ENCODE peak calls at places on chromosomes 16 and 17, in nine cellular contexts. I is heart right ventricle, W is tibial artery, Q is cardiac muscle cell, A is testis, K is heart left ventricle, H is right atrium auricular region, G is breast epithelium, J is mammary epithelial cell. S is an unnamed sample.

GRCh38 chr17:28193241-28193640 is 125.8 kb upstream of the TMEM97 start:
- DNase-seq in I (peak; percentile 16), A (peak; percentile 42), Q (no peak), K (peak; percentile 34), W (peak; percentile 65), G (no peak), J (no peak), H (no peak), S (peak; percentile 10)

GRCh38 chr17:65191805-65192740 is 54.9 kb downstream of the RGS9 start:
- DNase-seq in H (no peak), K (no peak), I (no peak), A (peak; percentile 50), Q (no peak), J (peak; percentile 67), W (no peak), G (no peak), S (no peak)

GRCh38 chr16:7289299-7289698 is 43.3 kb upstream of the RBFOX1 start:
- DNase-seq in J (no peak), I (no peak), Q (no peak), W (no peak), H (no peak), A (no peak), G (no peak), K (no peak), S (no peak)

GRCh38 chr16:85327731-85328664 is 215.7 kb upstream of the CIBAR2 start:
- DNase-seq in H (no peak), Q (peak; percentile 86), G (no peak), K (peak; percentile 54), W (no peak), J (no peak), I (no peak), A (peak; percentile 77), S (no peak)

GRCh38 chr16:66830422-66831404 is at the start of gene NAE1:
- DNase-seq in I (peak; percentile 92), G (peak; percentile 74), K (peak; percentile 91), W (peak; percentile 71), H (peak; percentile 73), A (peak; percentile 85), J (peak; percentile 83), Q (peak; percentile 95), S (peak; percentile 76)

GRCh38 chr16:86504315-86505184 is 5.8 kb upstream of the FOXF1 start:
- DNase-seq in H (no peak), G (no peak), I (no peak), A (no peak), Q (no peak), W (no peak), J (no peak), K (no peak), S (no peak)

GRCh38 chr16:71916397-71916920 is 21.1 kb downstream of the IST1 start:
- DNase-seq in A (no peak), H (no peak), I (no peak), W (no peak), Q (no peak), K (no peak), G (no peak), J (no peak), S (no peak)

GRCh38 chr16:55056585-55057520 is 126.2 kb downstream of the IRX5 start:
- DNase-seq in I (no peak), G (no peak), J (no peak), H (no peak), W (no peak), K (peak; percentile 34), Q (peak; percentile 42), A (no peak), S (no peak)

GRCh38 chr17:3019761-3020160 is 43.6 kb downstream of the OR1D5 start:
- DNase-seq in Q (no peak), G (no peak), H (no peak), J (no peak), K (no peak), I (no peak), W (no peak), A (no peak), S (no peak)

GRCh38 chr17:10177131-10177920 is 21.1 kb downstream of the GAS7 start:
- DNase-seq in A (no peak), G (no peak), H (no peak), Q (no peak), I (no peak), J (no peak), W (no peak), K (no peak), S (no peak)

GRCh38 chr17:72394531-72394930 is 273.7 kb downstream of the SOX9 start:
- DNase-seq in W (no peak), K (no peak), A (no peak), Q (no peak), H (no peak), I (no peak), G (no peak), J (no peak), S (no peak)

GRCh38 chr16:31181102-31181830 is 1.3 kb downstream of the FUS start:
- DNase-seq in W (peak; percentile 52), Q (no peak), A (peak; percentile 55), G (no peak), I (peak; percentile 38), K (peak; percentile 46), H (peak; percentile 63), J (peak; percentile 45), S (no peak)

GRCh38 chr16:84175351-84176081 is 11.3 kb downstream of the TAF1C start:
- DNase-seq in H (no peak), Q (peak; percentile 74), G (peak; percentile 75), J (peak; percentile 55), W (peak; percentile 49), I (no peak), A (peak; percentile 70), K (peak; percentile 57), S (no peak)

GRCh38 chr16:85205747-85206471 is 93.6 kb upstream of the CIBAR2 start:
- DNase-seq in Q (peak; percentile 52), W (no peak), K (no peak), H (peak; percentile 75), J (no peak), G (no peak), A (peak; percentile 68), I (no peak), S (peak; percentile 53)

GRCh38 chr17:858941-859452 is 76.8 kb downstream of the MRM3 start:
- DNase-seq in K (no peak), G (no peak), A (no peak), J (no peak), I (no peak), W (no peak), Q (no peak), H (no peak), S (no peak)

GRCh38 chr17:55334881-55335523 is 70.2 kb downstream of the HLF start:
- DNase-seq in K (no peak), Q (no peak), J (no peak), H (no peak), I (no peak), A (no peak), G (no peak), W (no peak), S (no peak)

GRCh38 chr17:34367486-34368270 is 4.6 kb upstream of the CCL1 start:
- DNase-seq in H (no peak), Q (no peak), W (no peak), I (no peak), J (no peak), K (no peak), G (no peak), A (no peak), S (no peak)

GRCh38 chr17:28370035-28370743 is at the start of gene VTN:
- DNase-seq in J (no peak), I (no peak), Q (peak; percentile 70), H (peak; percentile 83), A (peak; percentile 59), W (peak; percentile 38), K (peak; percentile 73), G (no peak), S (no peak)

GRCh38 chr16:56640076-56640475 is 1.6 kb downstream of the MT1A start:
- DNase-seq in K (no peak), A (no peak), Q (no peak), J (no peak), H (no peak), G (no peak), I (no peak), W (no peak), S (no peak)

GRCh38 chr16:56639045-56639444 is 579 bp downstream of the MT1A start:
- DNase-seq in K (no peak), H (no peak), Q (no peak), W (no peak), J (no peak), G (no peak), A (no peak), I (no peak), S (no peak)

GRCh38 chr16:56636616-56637413 is 1.7 kb upstream of the MT1A start:
- DNase-seq in I (no peak), H (no peak), W (no peak), G (no peak), A (no peak), J (no peak), Q (no peak), K (no peak), S (no peak)

GRCh38 chr16:56635441-56635967 is 3.0 kb upstream of the MT1A start:
- DNase-seq in H (no peak), G (no peak), K (no peak), W (no peak), J (no peak), A (no peak), I (no peak), Q (no peak), S (no peak)

GRCh38 chr16:56637814-56638750 is at the start of gene MT1A:
- DNase-seq in I (peak; percentile 88), G (peak; percentile 77), H (peak; percentile 85), A (peak; percentile 83), J (no peak), K (peak; percentile 88), W (peak; percentile 85), Q (peak; percentile 69), S (peak; percentile 68)
- H3K4me3 ChIP-seq in I (peak within 1 kb of the TSS; percentile 55), G (peak within 1 kb of the TSS; percentile 70), H (peak within 1 kb of the TSS; percentile 62), A (no peak within 1 kb of the TSS), J (peak within 1 kb of the TSS; percentile 8), K (peak within 1 kb of the TSS; percentile 56), W (peak within 1 kb of the TSS; percentile 57), Q (peak within 1 kb of the TSS; percentile 36), S (peak within 1 kb of the TSS; percentile 63)

GRCh38 chr16:89065445-89065795 is 28.2 kb upstream of the ACSF3 start:
- DNase-seq in I (no peak), J (no peak), G (no peak), A (no peak), W (no peak), Q (no peak), K (no peak), H (no peak), S (no peak)
- H3K4me1 ChIP-seq in I (no peaks in the 10 kb centered on the region), J (no peaks in the 10 kb centered on the region), G (no peaks in the 10 kb centered on the region), A (no peaks in the 10 kb centered on the region), W (no peaks in the 10 kb centered on the region), Q (no peaks in the 10 kb centered on the region), K (no peaks in the 10 kb centered on the region), H (no peaks in the 10 kb centered on the region), S (no peaks in the 10 kb centered on the region)

GRCh38 chr17:81365601-81366585 is 29.4 kb upstream of the BAHCC1 start:
- DNase-seq in A (no peak), J (peak; percentile 93), Q (no peak), W (peak; percentile 49), I (no peak), G (peak; percentile 88), K (no peak), H (no peak), S (no peak)
- H3K4me3 ChIP-seq in A (no peak overlapping the region), J (peak overlapping the region; percentile 18), Q (no peak overlapping the region), W (peak overlapping the region; percentile 32), I (peak overlapping the region; percentile 38), G (peak overlapping the region; percentile 42), K (peak overlapping the region; percentile 27), H (peak overlapping the region; percentile 27), S (peak overlapping the region; percentile 48)

GRCh38 chr16:11670171-11671131 is 2.2 kb downstream of the SNN start:
- DNase-seq in H (no peak), Q (no peak), K (no peak), I (peak; percentile 24), W (no peak), G (no peak), J (no peak), A (no peak), S (peak; percentile 73)
- H3K4me1 ChIP-seq in H (peaks cover 66% of the 10 kb centered on the region), Q (no peaks in the 10 kb centered on the region), K (peaks cover 71% of the 10 kb centered on the region), I (peaks cover 80% of the 10 kb centered on the region), W (peaks cover 65% of the 10 kb centered on the region), G (peaks cover 11% of the 10 kb centered on the region), J (peaks cover 73% of the 10 kb centered on the region), A (peaks cover 40% of the 10 kb centered on the region), S (peaks cover 59% of the 10 kb centered on the region)